ENCODE peak calls at places on chromosomes 6 and 20, in six cellular contexts. R, Z, I, V, F and M are unnamed samples.

GRCh38 chr6:20632696-20633095 is 98.4 kb downstream of the CDKAL1 start:
- DNase-seq in R (no peak), Z (no peak), I (no peak), V (no peak), F (no peak), M (no peak)

GRCh38 chr6:158626360-158627167 is 18.0 kb downstream of the DYNLT1 start:
- DNase-seq in R (no peak), Z (no peak), I (no peak), V (no peak), F (no peak), M (no peak)

GRCh38 chr6:20751293-20751946 is 217.2 kb downstream of the CDKAL1 start:
- DNase-seq in R (no peak), Z (no peak), I (no peak), V (no peak), F (no peak), M (no peak)

GRCh38 chr6:129498556-129498940 is 211.4 kb downstream of the ARHGAP18 start:
- DNase-seq in R (no peak), Z (no peak), I (no peak), V (no peak), F (no peak), M (peak)

GRCh38 chr6:112971651-112972050 is 624.5 kb downstream of the RFPL4B start:
- DNase-seq in R (no peak), Z (no peak), I (no peak), V (no peak), F (no peak), M (no peak)

GRCh38 chr6:31829633-31830492 is 2.3 kb downstream of the HSPA1B start:
- DNase-seq in R (no peak), Z (peak), I (no peak), V (no peak), F (peak), M (peak)

GRCh38 chr6:165662041-165662491 is 975 bp downstream of the PDE10A start:
- DNase-seq in R (no peak), Z (no peak), I (no peak), V (no peak), F (peak), M (peak)

GRCh38 chr6:293185-294174 is 1.2 kb downstream of the DUSP22 start:
- DNase-seq in R (no peak), Z (no peak), I (peak), V (peak), F (peak), M (peak)

GRCh38 chr6:139240161-139241010 is 51.4 kb downstream of the TXLNB start:
- DNase-seq in R (no peak), Z (no peak), I (no peak), V (no peak), F (no peak), M (peak)

GRCh38 chr6:78598966-78599365 is 268.4 kb upstream of the IRAK1BP1 start:
- DNase-seq in R (peak), Z (no peak), I (no peak), V (no peak), F (no peak), M (peak)

GRCh38 chr6:156396791-156397418 is 380.3 kb upstream of the ARID1B start:
- DNase-seq in R (no peak), Z (no peak), I (no peak), V (peak), F (peak), M (no peak)

GRCh38 chr6:89458720-89459119 is 25.8 kb downstream of the ANKRD6 start:
- DNase-seq in R (no peak), Z (no peak), I (no peak), V (no peak), F (peak), M (no peak)

GRCh38 chr6:108650781-108651180 is 90.1 kb downstream of the FOXO3 start:
- DNase-seq in R (no peak), Z (no peak), I (no peak), V (no peak), F (no peak), M (peak)

GRCh38 chr6:148747145-148747492 is 289 bp downstream of the UST start:
- DNase-seq in R (no peak), Z (peak), I (peak), V (no peak), F (no peak), M (peak)

GRCh38 chr20:58004900-58005299 is 223.6 kb downstream of the ANKRD60 start:
- DNase-seq in R (no peak), Z (no peak), I (no peak), V (no peak), F (no peak), M (no peak)

GRCh38 chr20:10242166-10242565 is 23.5 kb downstream of the SNAP25 start:
- DNase-seq in R (no peak), Z (no peak), I (no peak), V (no peak), F (no peak), M (peak)

GRCh38 chr20:35702051-35702823 is 3.0 kb downstream of the ROMO1 start:
- DNase-seq in R (no peak), Z (no peak), I (no peak), V (no peak), F (no peak), M (no peak)

GRCh38 chr6:28462401-28462800 is 19.1 kb upstream of the ZSCAN23 start:
- DNase-seq in R (no peak), Z (no peak), I (no peak), V (no peak), F (no peak), M (no peak)

GRCh38 chr20:56429496-56429895 is 17.4 kb downstream of the CASS4 start:
- DNase-seq in R (no peak), Z (no peak), I (no peak), V (peak), F (no peak), M (peak)

GRCh38 chr20:36929691-36930090 is 21.8 kb downstream of the SAMHD1 start:
- DNase-seq in R (no peak), Z (no peak), I (no peak), V (no peak), F (no peak), M (no peak)

GRCh38 chr6:6650839-6651238 is 62.3 kb downstream of the LY86 start:
- DNase-seq in R (no peak), Z (no peak), I (no peak), V (no peak), F (no peak), M (no peak)